ENCODE peak calls at places on chromosomes 5 and 9, in four cellular contexts. W is H9; P is activated CD8-positive, alpha-beta T cell treated with anti-CD3 and anti-CD28 coated beads for 36 hours; C is progenitor cell of endocrine pancreas. E is an unnamed sample.

GRCh38 chr9:137799630-137799983 is 78.0 kb upstream of the CACNA1B start:
- DNase-seq in C (no peak), P (no peak), W (no peak), E (no peak)

GRCh38 chr9:99368341-99369326 is 146.6 kb downstream of the SEC61B start:
- DNase-seq in W (no peak), C (no peak), P (peak; percentile 53), E (peak; percentile 34)

GRCh38 chr5:527646-528591 is 3.7 kb upstream of the SLC9A3 start:
- DNase-seq in C (no peak), W (no peak), P (peak; percentile 60), E (peak; percentile 47)

GRCh38 chr9:80085668-80086067 is 513.9 kb downstream of the TLE4 start:
- DNase-seq in P (no peak), W (no peak), C (no peak), E (no peak)

GRCh38 chr5:68450245-68450852 is 234.8 kb downstream of the PIK3R1 start:
- DNase-seq in W (no peak), C (no peak), P (no peak), E (no peak)

GRCh38 chr5:139601429-139601828 is 40.3 kb downstream of the UBE2D2 start:
- DNase-seq in C (no peak), P (no peak), W (no peak), E (no peak)

GRCh38 chr9:94160594-94161501 is 76.6 kb downstream of the PTPDC1 start:
- DNase-seq in W (no peak), P (no peak), C (no peak), E (no peak)

GRCh38 chr5:171270136-171270535 is 38.9 kb upstream of the TLX3 start:
- DNase-seq in C (no peak), P (no peak), W (no peak), E (no peak)

GRCh38 chr5:134435525-134435924 is 23.8 kb upstream of the CDKN2AIPNL start:
- DNase-seq in P (peak; percentile 38), W (no peak), C (no peak), E (no peak)

GRCh38 chr5:3606121-3606831 is 10.6 kb downstream of the IRX1 start:
- DNase-seq in P (no peak), C (no peak), W (peak; percentile 57), E (peak; percentile 34)

GRCh38 chr5:6504677-6505414 is 56.2 kb downstream of the UBE2QL1 start:
- DNase-seq in W (no peak), C (no peak), P (no peak), E (no peak)

GRCh38 chr9:130276121-130276520 is 10.6 kb downstream of the HMCN2 start:
- DNase-seq in P (no peak), W (no peak), C (no peak), E (no peak)

GRCh38 chr9:109166771-109167601 is at the start of gene FRRS1L:
- DNase-seq in P (no peak), C (peak; percentile 19), W (peak; percentile 56), E (peak; percentile 71)

GRCh38 chr5:81924467-81924866 is 47.4 kb upstream of the ATG10 start:
- DNase-seq in P (no peak), W (no peak), C (no peak), E (no peak)

GRCh38 chr5:40490464-40491083 is 189.1 kb upstream of the PTGER4 start:
- DNase-seq in W (no peak), P (peak; percentile 19), C (no peak), E (no peak)

DNA sequence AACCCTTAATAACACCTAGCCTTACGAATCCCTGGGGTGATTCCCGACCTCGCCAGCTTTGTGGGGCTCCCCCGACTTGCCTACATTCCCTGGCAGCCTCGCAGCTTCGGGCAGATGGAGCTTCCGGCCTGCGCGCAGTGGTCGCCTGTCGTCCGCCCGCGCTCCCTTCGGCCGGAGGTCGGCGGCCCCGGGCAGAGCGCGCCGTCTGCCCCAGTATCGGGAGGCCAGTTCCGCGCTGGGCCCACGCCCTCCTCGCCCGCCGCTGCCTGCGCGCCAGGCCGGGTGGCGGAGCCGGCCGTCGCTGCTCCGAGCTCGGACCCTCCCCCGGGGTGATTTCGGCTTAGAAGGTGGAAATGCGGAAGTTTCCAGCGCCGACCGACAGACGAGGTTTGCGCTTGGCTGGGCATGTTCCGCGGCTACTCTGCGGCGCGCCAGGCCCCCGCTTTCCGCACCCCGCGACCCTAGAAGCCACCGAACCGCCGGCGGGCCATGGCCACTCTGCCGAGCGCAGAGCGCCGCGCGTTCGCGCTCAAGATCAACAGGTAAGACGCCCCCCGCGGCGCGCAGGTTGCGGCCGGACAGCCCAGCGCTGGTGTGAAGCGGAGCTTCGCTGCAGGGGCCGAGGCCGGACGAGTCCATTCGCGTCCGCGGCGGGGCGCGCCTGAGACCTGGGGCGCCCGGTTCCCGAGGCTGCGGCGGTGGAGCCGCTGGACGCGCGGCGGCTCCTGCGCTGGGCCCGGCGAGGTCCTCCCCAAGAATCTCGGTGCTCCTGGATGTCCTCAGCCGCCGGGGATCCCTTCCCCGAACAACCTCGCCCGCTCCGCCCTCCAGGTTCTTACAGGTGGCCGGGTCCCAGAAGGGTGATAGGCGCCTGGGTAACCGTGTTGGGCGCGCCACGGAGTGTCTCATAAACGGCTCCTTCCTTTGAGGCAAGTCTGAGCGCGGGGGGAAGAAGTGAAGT is at the start of gene DOCK8:
- DNase-seq in W (peak; percentile 83), P (peak; percentile 73), C (peak; percentile 76), E (peak; percentile 76)
- TF ChIP-seq CTCF in W (peak; percentile 53), P (no peak), C (peak; percentile 58), E (peak; percentile 33)

DNA sequence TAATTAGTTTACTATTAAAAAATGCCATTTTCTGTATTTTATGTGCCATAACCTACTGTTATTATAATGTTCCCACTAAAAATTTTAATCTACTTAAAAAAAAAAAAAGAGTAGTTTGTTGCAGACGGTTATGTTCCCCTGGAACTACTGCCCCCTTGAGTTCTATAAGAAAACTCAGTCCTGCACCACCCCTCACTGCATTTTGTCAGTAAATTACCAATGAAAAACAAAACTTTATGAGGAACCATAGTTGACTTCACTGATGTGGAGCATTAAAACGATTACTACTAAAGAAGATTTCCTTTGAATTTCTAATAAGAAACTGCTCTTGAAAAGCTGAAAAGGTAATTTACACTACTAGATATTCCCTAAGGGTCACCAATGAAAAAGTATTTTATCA is 288.7 kb downstream of the FBXL17 start:
- DNase-seq in P (no peak), W (no peak), C (no peak), E (no peak)
- TF ChIP-seq CTCF in P (peak; percentile 27), W (peak; percentile 85), C (peak; percentile 67), E (peak; percentile 69)

GRCh38 chr9:131613346-131613745 is 68.0 kb downstream of the PRRT1B start:
- DNase-seq in C (no peak), W (no peak), P (no peak), E (no peak)
- TF ChIP-seq CTCF in C (no peak), W (no peak), P (no peak), E (no peak)

GRCh38 chr5:39138182-39138487 is 63.9 kb upstream of the RICTOR start:
- DNase-seq in C (no peak), P (peak; percentile 58), W (no peak), E (no peak)
- TF ChIP-seq CTCF in C (no peak), P (no peak), W (no peak), E (no peak)

DNA sequence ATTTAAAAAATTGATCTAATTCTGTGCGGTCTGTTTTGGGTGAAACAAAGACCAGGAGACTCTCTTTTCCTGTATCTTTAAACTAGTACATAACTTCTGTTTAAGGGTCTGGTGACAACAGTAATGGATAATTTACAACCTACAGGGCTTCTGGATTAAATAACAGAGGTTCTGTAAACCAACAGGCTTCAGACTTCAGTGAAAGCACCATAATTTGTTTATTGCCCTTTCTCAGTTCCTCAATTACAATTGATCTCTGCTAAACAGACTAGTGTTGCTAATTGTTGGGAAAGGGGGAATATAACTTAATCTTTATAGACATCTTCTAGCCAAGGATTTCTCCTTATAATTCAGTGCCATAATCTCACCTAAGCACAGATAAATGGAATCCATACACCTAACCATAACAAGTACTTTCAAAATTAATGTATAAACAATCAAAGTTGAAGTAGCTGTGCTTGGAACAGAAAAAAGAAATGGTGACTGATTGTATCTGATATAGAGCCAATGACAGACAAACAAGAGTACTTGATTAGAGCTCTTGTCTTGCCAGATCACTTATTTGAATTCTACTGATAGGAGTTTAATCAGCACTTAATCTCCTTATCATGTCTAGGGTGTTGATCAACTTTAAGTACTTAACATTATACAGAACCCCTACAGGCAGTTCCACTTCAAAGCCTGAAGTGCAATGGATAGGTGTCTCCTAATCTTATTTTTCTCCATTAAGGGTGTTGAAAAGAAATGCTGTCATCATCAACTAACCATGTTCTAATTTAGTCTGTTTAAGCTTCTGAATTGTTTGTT is 536.0 kb downstream of the NR2F1-AS1 start:
- DNase-seq in P (no peak), W (no peak), C (no peak), E (no peak)
- TF ChIP-seq CTCF in P (no peak), W (no peak), C (no peak), E (no peak)

GRCh38 chr9:117247271-117247670 is 167.6 kb downstream of the ASTN2 start:
- DNase-seq in W (no peak), C (no peak), P (no peak), E (no peak)
- TF ChIP-seq CTCF in W (peak; percentile 65), C (peak; percentile 67), P (no peak), E (peak; percentile 44)

DNA sequence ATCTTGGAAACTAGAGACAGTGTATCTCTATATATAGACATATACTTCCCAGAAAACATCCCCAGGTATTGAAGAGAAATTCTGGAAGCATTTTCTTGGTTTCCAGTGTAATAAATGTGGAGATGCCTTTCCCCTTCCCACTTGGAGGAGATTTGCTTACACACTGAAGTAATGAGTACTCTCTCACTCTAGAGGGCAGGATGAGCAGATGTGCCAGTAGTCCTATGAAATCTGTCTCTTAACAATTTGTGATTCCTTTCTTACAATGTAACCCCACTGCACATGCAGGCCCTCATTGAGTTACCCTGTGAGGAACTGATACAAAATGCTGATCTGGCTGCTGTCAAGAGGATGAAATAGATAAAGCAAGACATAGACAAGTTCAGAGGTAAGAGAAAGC is 567.2 kb downstream of the SLCO4C1 start:
- DNase-seq in W (no peak), C (no peak), P (no peak), E (no peak)
- TF ChIP-seq CTCF in W (peak; percentile 57), C (no peak), P (no peak), E (peak; percentile 37)

GRCh38 chr5:118060833-118061232 is 927.5 kb downstream of the DTWD2 start:
- DNase-seq in W (no peak), C (no peak), P (no peak), E (no peak)
- TF ChIP-seq CTCF in W (peak; percentile 67), C (peak; percentile 36), P (no peak), E (no peak)

E was measured in nephron progenitor cell.